ENCODE peak calls at places on chromosomes 6 and 20, in ten cellular contexts. One of them, this sample, is unnamed.
A peak's percentile ranks its signal among the peaks of the same experiment; 100 is the strongest.

GRCh38 chr20:10228330-10228729 is 9.7 kb downstream of the SNAP25 start:
- DNase-seq in endodermal cell: no peak
- DNase-seq in heart right ventricle: no peak
- DNase-seq in cardiac fibroblast: no peak
- DNase-seq in GM23338: no peak
- DNase-seq in psoas muscle: no peak
- DNase-seq in uterus: no peak
- DNase-seq in neuronal stem cell: no peak
- DNase-seq in transverse colon: no peak
- DNase-seq in right cardiac atrium: no peak
- DNase-seq in this sample: no peak

GRCh38 chr6:150783818-150784217 is 81.7 kb upstream of the MTHFD1L start:
- DNase-seq in endodermal cell: no peak
- DNase-seq in heart right ventricle: no peak
- DNase-seq in cardiac fibroblast: peak; percentile 11
- DNase-seq in GM23338: no peak
- DNase-seq in psoas muscle: no peak
- DNase-seq in uterus: no peak
- DNase-seq in neuronal stem cell: no peak
- DNase-seq in transverse colon: no peak
- DNase-seq in right cardiac atrium: no peak
- DNase-seq in this sample: no peak

GRCh38 chr6:100202417-100203194 is 208.6 kb upstream of the MCHR2 start:
- DNase-seq in endodermal cell: no peak
- DNase-seq in heart right ventricle: no peak
- DNase-seq in cardiac fibroblast: peak; percentile 94
- DNase-seq in GM23338: no peak
- DNase-seq in psoas muscle: peak; percentile 37
- DNase-seq in uterus: no peak
- DNase-seq in neuronal stem cell: no peak
- DNase-seq in transverse colon: no peak
- DNase-seq in right cardiac atrium: peak; percentile 28
- DNase-seq in this sample: no peak

GRCh38 chr6:41786451-41787218 is 859 bp upstream of the TOMM6 start:
- DNase-seq in endodermal cell: peak; percentile 96
- DNase-seq in heart right ventricle: peak; percentile 91
- DNase-seq in cardiac fibroblast: peak; percentile 82
- DNase-seq in GM23338: peak; percentile 88
- DNase-seq in psoas muscle: peak; percentile 91
- DNase-seq in uterus: peak; percentile 92
- DNase-seq in neuronal stem cell: peak; percentile 87
- DNase-seq in transverse colon: peak; percentile 93
- DNase-seq in right cardiac atrium: peak; percentile 91
- DNase-seq in this sample: peak; percentile 43

GRCh38 chr6:34305982-34306702 is 57.3 kb upstream of the SMIM29 start:
- DNase-seq in endodermal cell: no peak
- DNase-seq in heart right ventricle: peak; percentile 70
- DNase-seq in cardiac fibroblast: peak; percentile 83
- DNase-seq in GM23338: no peak
- DNase-seq in psoas muscle: no peak
- DNase-seq in uterus: peak; percentile 36
- DNase-seq in neuronal stem cell: no peak
- DNase-seq in transverse colon: no peak
- DNase-seq in right cardiac atrium: peak; percentile 48
- DNase-seq in this sample: no peak

GRCh38 chr6:150418825-150419594 is 50.2 kb downstream of the IYD start:
- DNase-seq in endodermal cell: peak; percentile 85
- DNase-seq in heart right ventricle: peak; percentile 72
- DNase-seq in cardiac fibroblast: peak; percentile 73
- DNase-seq in GM23338: peak; percentile 84
- DNase-seq in psoas muscle: peak; percentile 64
- DNase-seq in uterus: peak; percentile 68
- DNase-seq in neuronal stem cell: peak; percentile 21
- DNase-seq in transverse colon: peak; percentile 77
- DNase-seq in right cardiac atrium: peak; percentile 80
- DNase-seq in this sample: peak; percentile 20

GRCh38 chr6:39852324-39852723 is 60.1 kb downstream of the DAAM2 start:
- DNase-seq in endodermal cell: no peak
- DNase-seq in heart right ventricle: no peak
- DNase-seq in cardiac fibroblast: no peak
- DNase-seq in GM23338: no peak
- DNase-seq in psoas muscle: no peak
- DNase-seq in uterus: no peak
- DNase-seq in neuronal stem cell: no peak
- DNase-seq in transverse colon: no peak
- DNase-seq in right cardiac atrium: no peak
- DNase-seq in this sample: no peak

GRCh38 chr20:46022411-46023147 is 6.4 kb upstream of the SLC12A5 start:
- DNase-seq in endodermal cell: peak; percentile 91
- DNase-seq in heart right ventricle: peak; percentile 39
- DNase-seq in cardiac fibroblast: peak; percentile 32
- DNase-seq in GM23338: peak; percentile 85
- DNase-seq in psoas muscle: peak; percentile 56
- DNase-seq in uterus: peak; percentile 42
- DNase-seq in neuronal stem cell: no peak
- DNase-seq in transverse colon: peak; percentile 67
- DNase-seq in right cardiac atrium: peak; percentile 45
- DNase-seq in this sample: no peak

GRCh38 chr20:18496042-18496441 is 983 bp downstream of the RBBP9 start:
- DNase-seq in endodermal cell: peak; percentile 49
- DNase-seq in heart right ventricle: no peak
- DNase-seq in cardiac fibroblast: no peak
- DNase-seq in GM23338: peak; percentile 5
- DNase-seq in psoas muscle: no peak
- DNase-seq in uterus: no peak
- DNase-seq in neuronal stem cell: no peak
- DNase-seq in transverse colon: no peak
- DNase-seq in right cardiac atrium: no peak
- DNase-seq in this sample: no peak

GRCh38 chr20:38905375-38905774 is 20.8 kb upstream of the FAM83D start:
- DNase-seq in endodermal cell: no peak
- DNase-seq in heart right ventricle: no peak
- DNase-seq in cardiac fibroblast: no peak
- DNase-seq in GM23338: no peak
- DNase-seq in psoas muscle: no peak
- DNase-seq in uterus: no peak
- DNase-seq in neuronal stem cell: no peak
- DNase-seq in transverse colon: no peak
- DNase-seq in right cardiac atrium: no peak
- DNase-seq in this sample: no peak

GRCh38 chr6:11606287-11606686 is 68.7 kb downstream of the TMEM170B start:
- DNase-seq in endodermal cell: no peak
- DNase-seq in heart right ventricle: no peak
- DNase-seq in cardiac fibroblast: no peak
- DNase-seq in GM23338: no peak
- DNase-seq in psoas muscle: no peak
- DNase-seq in uterus: no peak
- DNase-seq in neuronal stem cell: no peak
- DNase-seq in transverse colon: peak; percentile 14
- DNase-seq in right cardiac atrium: no peak
- DNase-seq in this sample: no peak

GRCh38 chr20:42975974-42976373 is 213.7 kb downstream of the PTPRT start:
- DNase-seq in endodermal cell: no peak
- DNase-seq in heart right ventricle: no peak
- DNase-seq in cardiac fibroblast: no peak
- DNase-seq in GM23338: no peak
- DNase-seq in psoas muscle: no peak
- DNase-seq in uterus: no peak
- DNase-seq in neuronal stem cell: no peak
- DNase-seq in transverse colon: no peak
- DNase-seq in right cardiac atrium: no peak
- DNase-seq in this sample: no peak

GRCh38 chr6:75893058-75893775 is 144.2 kb downstream of the MYO6 start:
- DNase-seq in endodermal cell: no peak
- DNase-seq in heart right ventricle: no peak
- DNase-seq in cardiac fibroblast: peak; percentile 90
- DNase-seq in GM23338: peak; percentile 87
- DNase-seq in psoas muscle: no peak
- DNase-seq in uterus: no peak
- DNase-seq in neuronal stem cell: peak; percentile 66
- DNase-seq in transverse colon: no peak
- DNase-seq in right cardiac atrium: no peak
- DNase-seq in this sample: peak; percentile 38

GRCh38 chr6:111757342-111757741 is 115.9 kb downstream of the FYN start:
- DNase-seq in endodermal cell: peak; percentile 20
- DNase-seq in heart right ventricle: no peak
- DNase-seq in cardiac fibroblast: peak; percentile 58
- DNase-seq in GM23338: peak; percentile 42
- DNase-seq in psoas muscle: no peak
- DNase-seq in uterus: no peak
- DNase-seq in neuronal stem cell: no peak
- DNase-seq in transverse colon: no peak
- DNase-seq in right cardiac atrium: no peak
- DNase-seq in this sample: no peak

GRCh38 chr6:73451166-73452106 is 661 bp downstream of the CGAS start:
- DNase-seq in endodermal cell: peak; percentile 63
- DNase-seq in heart right ventricle: peak; percentile 35
- DNase-seq in cardiac fibroblast: peak; percentile 40
- DNase-seq in GM23338: peak; percentile 70
- DNase-seq in psoas muscle: peak; percentile 51
- DNase-seq in uterus: peak; percentile 30
- DNase-seq in neuronal stem cell: no peak
- DNase-seq in transverse colon: peak; percentile 50
- DNase-seq in right cardiac atrium: peak; percentile 35
- DNase-seq in this sample: no peak

DNA sequence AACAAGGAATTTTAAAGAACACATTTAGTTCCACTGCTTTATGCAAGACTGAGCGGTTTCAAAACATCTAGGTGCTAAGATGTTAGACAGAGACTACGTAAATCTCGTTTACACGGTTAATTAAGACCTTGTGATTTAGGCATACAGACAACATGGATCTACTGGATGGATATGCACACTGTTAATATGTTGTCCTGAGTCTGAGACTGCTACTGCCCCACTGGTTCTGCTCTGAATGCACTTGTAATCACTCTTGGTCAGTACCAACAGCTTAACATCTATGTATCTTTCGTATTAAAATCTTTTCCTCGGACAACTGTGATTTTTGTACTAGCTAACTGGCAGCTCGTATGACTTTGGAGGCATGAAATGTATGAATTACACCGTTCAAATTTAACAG is 3.1 kb downstream of the MAN1A1 start:
- DNase-seq in endodermal cell: no peak
- DNase-seq in heart right ventricle: no peak
- DNase-seq in cardiac fibroblast: no peak
- DNase-seq in GM23338: no peak
- DNase-seq in psoas muscle: no peak
- DNase-seq in uterus: no peak
- DNase-seq in neuronal stem cell: no peak
- DNase-seq in transverse colon: no peak
- DNase-seq in right cardiac atrium: no peak
- DNase-seq in this sample: no peak
- H3K4me3 ChIP-seq in endodermal cell: peak overlapping the region; percentile 87
- H3K4me3 ChIP-seq in heart right ventricle: peak overlapping the region; percentile 85
- H3K4me3 ChIP-seq in cardiac fibroblast: peak overlapping the region; percentile 95
- H3K4me3 ChIP-seq in GM23338: no peak overlapping the region
- H3K4me3 ChIP-seq in psoas muscle: peak overlapping the region; percentile 87
- H3K4me3 ChIP-seq in uterus: no peak overlapping the region
- H3K4me3 ChIP-seq in neuronal stem cell: no peak overlapping the region
- H3K4me3 ChIP-seq in transverse colon: peak overlapping the region; percentile 80
- H3K4me3 ChIP-seq in right cardiac atrium: peak overlapping the region; percentile 81
- H3K4me3 ChIP-seq in this sample: no peak overlapping the region

DNA sequence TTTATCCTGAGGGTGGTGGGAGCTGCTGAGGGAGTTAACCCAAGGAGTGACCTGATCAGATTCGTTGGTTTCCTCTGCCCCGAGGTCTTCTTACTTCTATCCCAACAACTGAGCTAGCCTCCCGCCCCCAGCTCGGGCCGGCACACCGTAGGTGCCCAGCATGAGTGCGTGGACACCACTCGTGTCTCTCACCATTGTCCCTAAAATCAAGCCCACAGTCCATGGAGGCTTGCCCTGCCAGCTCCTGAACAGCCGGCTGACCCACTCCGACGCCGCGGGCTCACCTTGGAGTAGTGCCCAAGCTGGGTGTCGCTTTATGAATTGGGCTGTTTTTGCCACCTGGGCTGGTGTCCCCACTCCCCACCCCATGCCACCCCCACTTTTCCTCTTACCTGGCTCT is 59.0 kb upstream of the CCDC167 start:
- DNase-seq in endodermal cell: no peak
- DNase-seq in heart right ventricle: no peak
- DNase-seq in cardiac fibroblast: no peak
- DNase-seq in GM23338: no peak
- DNase-seq in psoas muscle: no peak
- DNase-seq in uterus: no peak
- DNase-seq in neuronal stem cell: no peak
- DNase-seq in transverse colon: no peak
- DNase-seq in right cardiac atrium: no peak
- DNase-seq in this sample: no peak
- H3K4me3 ChIP-seq in endodermal cell: no peak overlapping the region
- H3K4me3 ChIP-seq in heart right ventricle: no peak overlapping the region
- H3K4me3 ChIP-seq in cardiac fibroblast: no peak overlapping the region
- H3K4me3 ChIP-seq in GM23338: no peak overlapping the region
- H3K4me3 ChIP-seq in psoas muscle: no peak overlapping the region
- H3K4me3 ChIP-seq in uterus: no peak overlapping the region
- H3K4me3 ChIP-seq in neuronal stem cell: no peak overlapping the region
- H3K4me3 ChIP-seq in transverse colon: no peak overlapping the region
- H3K4me3 ChIP-seq in right cardiac atrium: no peak overlapping the region
- H3K4me3 ChIP-seq in this sample: no peak overlapping the region

GRCh38 chr20:41231850-41232249 is 85.7 kb downstream of the ZHX3 start:
- DNase-seq in endodermal cell: no peak
- DNase-seq in heart right ventricle: no peak
- DNase-seq in cardiac fibroblast: no peak
- DNase-seq in GM23338: no peak
- DNase-seq in psoas muscle: no peak
- DNase-seq in uterus: no peak
- DNase-seq in neuronal stem cell: no peak
- DNase-seq in transverse colon: no peak
- DNase-seq in right cardiac atrium: no peak
- DNase-seq in this sample: no peak
- H3K4me3 ChIP-seq in endodermal cell: no peak overlapping the region
- H3K4me3 ChIP-seq in heart right ventricle: no peak overlapping the region
- H3K4me3 ChIP-seq in cardiac fibroblast: no peak overlapping the region
- H3K4me3 ChIP-seq in GM23338: no peak overlapping the region
- H3K4me3 ChIP-seq in psoas muscle: no peak overlapping the region
- H3K4me3 ChIP-seq in uterus: no peak overlapping the region
- H3K4me3 ChIP-seq in neuronal stem cell: no peak overlapping the region
- H3K4me3 ChIP-seq in transverse colon: no peak overlapping the region
- H3K4me3 ChIP-seq in right cardiac atrium: no peak overlapping the region
- H3K4me3 ChIP-seq in this sample: no peak overlapping the region

DNA sequence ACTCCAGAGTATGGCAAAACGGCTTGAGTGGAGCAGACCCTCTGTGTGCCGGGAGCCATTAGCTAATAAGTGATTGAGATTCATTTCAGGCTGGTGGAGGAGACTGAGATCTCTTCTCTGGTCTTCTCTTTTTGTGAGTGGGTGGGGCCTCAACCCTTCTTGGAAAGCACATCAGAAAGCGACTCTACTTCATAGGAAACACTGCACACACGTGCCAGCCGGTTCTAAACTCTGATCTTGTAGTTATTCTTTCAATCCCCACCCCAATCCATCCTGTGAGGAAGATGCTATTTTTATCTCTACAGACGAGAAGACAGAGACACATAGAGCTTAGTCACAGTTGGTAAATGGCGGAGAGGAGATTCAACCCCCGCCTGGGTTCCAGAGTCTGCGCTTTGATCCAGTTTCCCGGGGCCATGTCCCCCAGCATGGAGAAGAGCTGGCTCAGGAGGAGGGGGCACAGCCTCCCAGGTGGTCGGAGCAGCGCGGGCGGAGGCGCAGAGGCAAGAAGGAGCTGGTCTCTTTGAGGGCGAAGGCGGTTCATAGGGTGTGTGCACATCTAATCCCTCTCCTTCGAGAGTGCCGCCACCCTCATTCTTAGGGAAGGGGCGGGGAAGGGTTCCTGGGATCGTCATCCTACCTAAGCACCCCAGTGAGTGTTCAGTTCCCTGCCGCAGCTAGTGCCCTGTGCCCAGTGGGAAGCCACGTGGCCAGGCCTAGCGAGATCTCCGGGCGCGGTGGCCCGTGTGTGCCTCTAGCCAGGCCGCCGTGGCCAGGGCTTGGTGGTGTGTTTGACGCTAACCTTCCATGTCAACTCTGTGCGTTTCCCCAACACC is 49.0 kb upstream of the TAGAP start:
- DNase-seq in endodermal cell: peak; percentile 28
- DNase-seq in heart right ventricle: no peak
- DNase-seq in cardiac fibroblast: no peak
- DNase-seq in GM23338: no peak
- DNase-seq in psoas muscle: no peak
- DNase-seq in uterus: no peak
- DNase-seq in neuronal stem cell: no peak
- DNase-seq in transverse colon: no peak
- DNase-seq in right cardiac atrium: no peak
- DNase-seq in this sample: no peak
- H3K4me3 ChIP-seq in endodermal cell: no peak overlapping the region
- H3K4me3 ChIP-seq in heart right ventricle: no peak overlapping the region
- H3K4me3 ChIP-seq in cardiac fibroblast: no peak overlapping the region
- H3K4me3 ChIP-seq in GM23338: no peak overlapping the region
- H3K4me3 ChIP-seq in psoas muscle: no peak overlapping the region
- H3K4me3 ChIP-seq in uterus: no peak overlapping the region
- H3K4me3 ChIP-seq in neuronal stem cell: no peak overlapping the region
- H3K4me3 ChIP-seq in transverse colon: no peak overlapping the region
- H3K4me3 ChIP-seq in right cardiac atrium: no peak overlapping the region
- H3K4me3 ChIP-seq in this sample: no peak overlapping the region